ENCODE peak calls at places on chromosomes 7 and 10, in nine cellular contexts. One of them, this sample, is unnamed.

GRCh38 chr10:11823989-11824346 is 812 bp downstream of the PROSER2 start:
- DNase-seq in testis: no peak
- DNase-seq in hepatocyte: no peak
- DNase-seq in neuronal stem cell: no peak
- DNase-seq in IMR-90: peak; percentile 15
- DNase-seq in right cardiac atrium: no peak
- DNase-seq in heart right ventricle: no peak
- DNase-seq in PC-9: no peak
- DNase-seq in BE2C: no peak
- DNase-seq in this sample: no peak

GRCh38 chr10:91901784-91902677 is 7.3 kb downstream of the FGFBP3 start:
- DNase-seq in BE2C: no peak
- DNase-seq in right cardiac atrium: no peak
- DNase-seq in heart right ventricle: no peak
- DNase-seq in hepatocyte: peak; percentile 79
- DNase-seq in PC-9: peak; percentile 12
- DNase-seq in IMR-90: peak; percentile 97
- DNase-seq in neuronal stem cell: no peak
- DNase-seq in testis: no peak
- DNase-seq in this sample: no peak

GRCh38 chr7:52257890-52258289 is 777.5 kb upstream of the POM121L12 start:
- DNase-seq in neuronal stem cell: no peak
- DNase-seq in heart right ventricle: no peak
- DNase-seq in BE2C: no peak
- DNase-seq in PC-9: no peak
- DNase-seq in IMR-90: no peak
- DNase-seq in hepatocyte: no peak
- DNase-seq in right cardiac atrium: peak; percentile 34
- DNase-seq in testis: peak; percentile 37
- DNase-seq in this sample: no peak

GRCh38 chr10:33391611-33392010 is 57.1 kb upstream of the NRP1 start:
- DNase-seq in BE2C: no peak
- DNase-seq in neuronal stem cell: no peak
- DNase-seq in IMR-90: no peak
- DNase-seq in testis: no peak
- DNase-seq in heart right ventricle: no peak
- DNase-seq in PC-9: no peak
- DNase-seq in right cardiac atrium: no peak
- DNase-seq in hepatocyte: no peak
- DNase-seq in this sample: no peak

GRCh38 chr7:43671520-43671919 is 57.8 kb downstream of the COA1 start:
- DNase-seq in IMR-90: no peak
- DNase-seq in testis: no peak
- DNase-seq in hepatocyte: no peak
- DNase-seq in heart right ventricle: no peak
- DNase-seq in PC-9: no peak
- DNase-seq in neuronal stem cell: no peak
- DNase-seq in BE2C: no peak
- DNase-seq in right cardiac atrium: no peak
- DNase-seq in this sample: no peak

GRCh38 chr10:78300526-78300925 is 266.9 kb downstream of the RPS24 start:
- DNase-seq in BE2C: no peak
- DNase-seq in right cardiac atrium: no peak
- DNase-seq in heart right ventricle: no peak
- DNase-seq in PC-9: no peak
- DNase-seq in IMR-90: no peak
- DNase-seq in hepatocyte: no peak
- DNase-seq in testis: no peak
- DNase-seq in neuronal stem cell: no peak
- DNase-seq in this sample: no peak

GRCh38 chr10:31961675-31962074 is 33.0 kb upstream of the ARHGAP12 start:
- DNase-seq in hepatocyte: no peak
- DNase-seq in PC-9: peak; percentile 74
- DNase-seq in testis: no peak
- DNase-seq in neuronal stem cell: no peak
- DNase-seq in heart right ventricle: no peak
- DNase-seq in BE2C: no peak
- DNase-seq in right cardiac atrium: no peak
- DNase-seq in IMR-90: peak; percentile 64
- DNase-seq in this sample: no peak

GRCh38 chr7:55472928-55473725 is 99.2 kb downstream of the VOPP1 start:
- DNase-seq in neuronal stem cell: no peak
- DNase-seq in hepatocyte: no peak
- DNase-seq in testis: peak; percentile 10
- DNase-seq in right cardiac atrium: peak; percentile 32
- DNase-seq in IMR-90: no peak
- DNase-seq in BE2C: no peak
- DNase-seq in PC-9: no peak
- DNase-seq in heart right ventricle: no peak
- DNase-seq in this sample: no peak

GRCh38 chr7:151115121-151115835 is 29.0 kb downstream of the AGAP3 start:
- DNase-seq in right cardiac atrium: peak; percentile 72
- DNase-seq in testis: no peak
- DNase-seq in heart right ventricle: no peak
- DNase-seq in BE2C: no peak
- DNase-seq in neuronal stem cell: no peak
- DNase-seq in PC-9: no peak
- DNase-seq in hepatocyte: peak; percentile 72
- DNase-seq in IMR-90: peak; percentile 28
- DNase-seq in this sample: no peak

GRCh38 chr10:30812018-30812851 is 182.7 kb upstream of the LYZL2 start:
- DNase-seq in right cardiac atrium: peak; percentile 76
- DNase-seq in hepatocyte: peak; percentile 55
- DNase-seq in BE2C: peak; percentile 28
- DNase-seq in IMR-90: peak; percentile 95
- DNase-seq in testis: peak; percentile 59
- DNase-seq in neuronal stem cell: no peak
- DNase-seq in heart right ventricle: peak; percentile 44
- DNase-seq in PC-9: no peak
- DNase-seq in this sample: no peak
- H3K4me3 ChIP-seq in right cardiac atrium: no peak overlapping the region
- H3K4me3 ChIP-seq in hepatocyte: no peak overlapping the region
- H3K4me3 ChIP-seq in BE2C: no peak overlapping the region
- H3K4me3 ChIP-seq in IMR-90: no peak overlapping the region
- H3K4me3 ChIP-seq in testis: no peak overlapping the region
- H3K4me3 ChIP-seq in neuronal stem cell: no peak overlapping the region
- H3K4me3 ChIP-seq in heart right ventricle: no peak overlapping the region
- H3K4me3 ChIP-seq in PC-9: no peak overlapping the region
- H3K4me3 ChIP-seq in this sample: no peak overlapping the region

GRCh38 chr7:35828817-35829216 is 28.0 kb downstream of the SEPTIN7 start:
- DNase-seq in right cardiac atrium: no peak
- DNase-seq in heart right ventricle: no peak
- DNase-seq in BE2C: no peak
- DNase-seq in PC-9: no peak
- DNase-seq in hepatocyte: no peak
- DNase-seq in IMR-90: no peak
- DNase-seq in neuronal stem cell: no peak
- DNase-seq in testis: no peak
- DNase-seq in this sample: no peak

GRCh38 chr7:35823440-35823839 is 22.6 kb downstream of the SEPTIN7 start:
- DNase-seq in heart right ventricle: no peak
- DNase-seq in IMR-90: no peak
- DNase-seq in BE2C: no peak
- DNase-seq in neuronal stem cell: no peak
- DNase-seq in hepatocyte: no peak
- DNase-seq in testis: no peak
- DNase-seq in PC-9: no peak
- DNase-seq in right cardiac atrium: no peak
- DNase-seq in this sample: no peak

GRCh38 chr7:35826751-35827150 is 25.9 kb downstream of the SEPTIN7 start:
- DNase-seq in BE2C: no peak
- DNase-seq in testis: no peak
- DNase-seq in hepatocyte: no peak
- DNase-seq in PC-9: no peak
- DNase-seq in IMR-90: no peak
- DNase-seq in neuronal stem cell: no peak
- DNase-seq in right cardiac atrium: no peak
- DNase-seq in heart right ventricle: no peak
- DNase-seq in this sample: no peak

GRCh38 chr7:35820858-35821257 is 20.0 kb downstream of the SEPTIN7 start:
- DNase-seq in heart right ventricle: no peak
- DNase-seq in IMR-90: no peak
- DNase-seq in neuronal stem cell: no peak
- DNase-seq in hepatocyte: no peak
- DNase-seq in testis: no peak
- DNase-seq in right cardiac atrium: no peak
- DNase-seq in BE2C: no peak
- DNase-seq in PC-9: no peak
- DNase-seq in this sample: no peak

DNA sequence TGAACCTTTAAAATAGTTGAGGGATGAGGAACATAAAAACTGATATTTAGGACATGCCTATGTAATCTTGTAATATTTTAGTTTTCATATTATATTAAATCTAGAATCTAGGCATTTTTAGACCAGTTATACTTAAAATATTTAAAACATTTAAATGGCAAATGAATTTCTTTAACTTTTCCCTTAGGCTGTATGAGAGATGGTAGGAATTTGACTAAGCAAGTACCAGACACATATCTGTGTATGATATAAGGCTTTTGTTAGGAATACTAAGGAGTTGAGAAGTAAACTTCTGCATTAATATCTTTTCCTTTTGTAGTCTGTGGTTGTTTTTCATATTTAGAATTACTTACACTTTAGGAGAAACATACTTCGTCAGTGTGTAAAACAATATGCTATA is 25.1 kb downstream of the SEPTIN7 start:
- DNase-seq in IMR-90: no peak
- DNase-seq in neuronal stem cell: no peak
- DNase-seq in heart right ventricle: no peak
- DNase-seq in hepatocyte: no peak
- DNase-seq in right cardiac atrium: no peak
- DNase-seq in testis: no peak
- DNase-seq in BE2C: no peak
- DNase-seq in PC-9: no peak
- DNase-seq in this sample: no peak
- H3K4me1 ChIP-seq in IMR-90: peaks cover 8% of the 10 kb centered on the region
- H3K4me1 ChIP-seq in neuronal stem cell: no peaks in the 10 kb centered on the region
- H3K4me1 ChIP-seq in heart right ventricle: peaks cover 86% of the 10 kb centered on the region
- H3K4me1 ChIP-seq in hepatocyte: peaks cover 6% of the 10 kb centered on the region
- H3K4me1 ChIP-seq in right cardiac atrium: peaks cover 6% of the 10 kb centered on the region
- H3K4me1 ChIP-seq in testis: peaks cover 9% of the 10 kb centered on the region
- H3K4me1 ChIP-seq in BE2C: peaks cover 9% of the 10 kb centered on the region
- H3K4me1 ChIP-seq in PC-9: no peaks in the 10 kb centered on the region
- H3K4me1 ChIP-seq in this sample: peaks cover 6% of the 10 kb centered on the region

DNA sequence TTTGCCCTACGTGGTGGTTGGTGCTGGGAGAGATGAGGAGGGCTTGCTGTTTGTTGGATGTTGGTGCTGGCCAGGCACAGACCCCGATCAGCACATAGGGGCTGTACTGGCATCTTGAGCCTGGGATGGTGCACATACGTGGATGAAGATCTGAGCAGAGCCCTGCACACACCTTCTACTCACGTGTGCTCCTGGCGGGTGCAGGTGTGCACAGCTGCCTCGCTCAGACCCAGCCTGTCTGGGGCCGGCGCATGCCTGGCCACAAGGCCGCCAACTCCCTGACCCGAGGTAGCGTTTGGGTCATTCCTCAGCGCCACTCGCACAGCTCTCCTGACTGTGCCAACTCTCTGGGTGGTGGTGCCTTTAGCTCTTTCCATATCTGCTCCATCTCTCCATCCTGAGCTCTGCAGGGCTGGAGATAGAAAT is 18.6 kb downstream of the PALD1 start:
- DNase-seq in neuronal stem cell: no peak
- DNase-seq in testis: no peak
- DNase-seq in heart right ventricle: no peak
- DNase-seq in PC-9: no peak
- DNase-seq in right cardiac atrium: no peak
- DNase-seq in BE2C: no peak
- DNase-seq in IMR-90: no peak
- DNase-seq in hepatocyte: no peak
- DNase-seq in this sample: no peak
- H3K27me3 ChIP-seq in neuronal stem cell: no peaks in the 10 kb centered on the region
- H3K27me3 ChIP-seq in testis: no peaks in the 10 kb centered on the region
- H3K27me3 ChIP-seq in heart right ventricle: no peaks in the 10 kb centered on the region
- H3K27me3 ChIP-seq in PC-9: no peaks in the 10 kb centered on the region
- H3K27me3 ChIP-seq in right cardiac atrium: no peaks in the 10 kb centered on the region
- H3K27me3 ChIP-seq in BE2C: no peaks in the 10 kb centered on the region
- H3K27me3 ChIP-seq in IMR-90: peaks cover 22% of the 10 kb centered on the region
- H3K27me3 ChIP-seq in hepatocyte: no peaks in the 10 kb centered on the region
- H3K27me3 ChIP-seq in this sample: no peaks in the 10 kb centered on the region

DNA sequence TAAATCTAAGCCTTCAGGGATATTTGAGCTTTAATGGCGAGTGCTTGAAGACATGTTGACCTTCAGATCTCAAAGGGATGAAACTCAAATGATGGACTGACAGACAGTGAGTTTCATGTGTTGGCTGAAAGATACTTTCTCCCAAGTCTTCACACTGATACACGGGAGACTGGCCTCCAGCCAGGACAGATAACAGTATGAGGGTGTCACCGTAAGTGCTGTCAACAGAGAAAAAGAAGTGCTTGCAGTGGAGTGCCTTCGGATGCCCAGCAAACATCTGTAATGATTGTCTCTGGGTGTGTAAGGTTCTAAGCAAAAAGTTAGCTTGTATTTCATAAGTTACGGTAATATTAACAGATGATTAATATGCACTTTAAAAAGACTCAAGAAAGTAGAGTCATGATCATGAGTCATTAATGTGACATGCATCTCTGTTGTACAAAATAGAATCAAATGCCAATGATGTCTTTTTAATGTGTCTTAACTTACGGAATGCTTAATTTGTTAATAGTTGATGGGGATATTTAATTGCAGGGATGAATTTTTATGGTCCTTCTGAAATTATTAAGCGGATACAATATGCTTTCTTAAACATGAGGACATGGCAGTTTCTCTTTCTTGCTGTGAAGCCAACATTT is 292.3 kb downstream of the GALNT17 start:
- DNase-seq in neuronal stem cell: no peak
- DNase-seq in heart right ventricle: no peak
- DNase-seq in testis: peak; percentile 22
- DNase-seq in right cardiac atrium: peak; percentile 75
- DNase-seq in BE2C: no peak
- DNase-seq in PC-9: no peak
- DNase-seq in IMR-90: no peak
- DNase-seq in hepatocyte: no peak
- DNase-seq in this sample: no peak
- H3K4me3 ChIP-seq in neuronal stem cell: no peak overlapping the region
- H3K4me3 ChIP-seq in heart right ventricle: no peak overlapping the region
- H3K4me3 ChIP-seq in testis: no peak overlapping the region
- H3K4me3 ChIP-seq in right cardiac atrium: no peak overlapping the region
- H3K4me3 ChIP-seq in BE2C: no peak overlapping the region
- H3K4me3 ChIP-seq in PC-9: no peak overlapping the region
- H3K4me3 ChIP-seq in IMR-90: no peak overlapping the region
- H3K4me3 ChIP-seq in hepatocyte: no peak overlapping the region
- H3K4me3 ChIP-seq in this sample: no peak overlapping the region

DNA sequence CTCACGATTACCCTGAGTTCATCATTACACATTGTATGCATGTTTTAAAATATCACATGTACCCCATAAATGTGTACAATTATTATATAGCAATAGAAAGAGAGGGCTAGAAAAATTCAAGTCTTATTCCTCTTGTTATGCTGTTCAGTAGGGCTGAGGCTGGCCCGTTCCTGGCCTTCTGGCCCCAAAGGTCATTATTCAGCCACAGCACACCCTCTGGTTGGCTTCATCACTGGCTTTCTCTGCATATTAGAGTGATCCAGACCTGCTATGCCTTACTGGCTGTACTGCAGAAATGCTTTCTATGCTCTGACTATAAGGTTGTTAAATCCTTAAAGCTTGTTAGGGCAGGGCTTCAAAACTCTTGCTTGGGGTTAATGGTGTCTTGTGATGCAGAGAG is 61.9 kb upstream of the WDR11 start:
- DNase-seq in BE2C: no peak
- DNase-seq in testis: peak; percentile 56
- DNase-seq in right cardiac atrium: no peak
- DNase-seq in IMR-90: no peak
- DNase-seq in neuronal stem cell: no peak
- DNase-seq in hepatocyte: no peak
- DNase-seq in PC-9: no peak
- DNase-seq in heart right ventricle: no peak
- DNase-seq in this sample: no peak
- H3K4me1 ChIP-seq in BE2C: no peaks in the 10 kb centered on the region
- H3K4me1 ChIP-seq in testis: no peaks in the 10 kb centered on the region
- H3K4me1 ChIP-seq in right cardiac atrium: no peaks in the 10 kb centered on the region
- H3K4me1 ChIP-seq in IMR-90: no peaks in the 10 kb centered on the region
- H3K4me1 ChIP-seq in neuronal stem cell: peaks cover 18% of the 10 kb centered on the region
- H3K4me1 ChIP-seq in hepatocyte: no peaks in the 10 kb centered on the region
- H3K4me1 ChIP-seq in PC-9: no peaks in the 10 kb centered on the region
- H3K4me1 ChIP-seq in heart right ventricle: no peaks in the 10 kb centered on the region
- H3K4me1 ChIP-seq in this sample: no peaks in the 10 kb centered on the region

This sample was measured in Caco-2.